ENCODE peak calls at places on chromosome 1, in four cellular contexts. One of them, this sample, is unnamed.

GRCh38 chr1:184953600-184954219 is 20.6 kb downstream of the NIBAN1 start:
- DNase-seq in aorta: no peak
- DNase-seq in HL-60: no peak
- DNase-seq in heart right ventricle: no peak
- DNase-seq in this sample: no peak

GRCh38 chr1:151458936-151459330 is 361 bp downstream of the POGZ start:
- DNase-seq in aorta: peak
- DNase-seq in HL-60: peak
- DNase-seq in heart right ventricle: peak
- DNase-seq in this sample: peak

GRCh38 chr1:236516929-236517704 is 6.7 kb upstream of the LGALS8 start:
- DNase-seq in aorta: no peak
- DNase-seq in HL-60: no peak
- DNase-seq in heart right ventricle: no peak
- DNase-seq in this sample: no peak

GRCh38 chr1:26010800-26011199 is 10.8 kb upstream of the EXTL1 start:
- DNase-seq in aorta: no peak
- DNase-seq in HL-60: no peak
- DNase-seq in heart right ventricle: no peak
- DNase-seq in this sample: no peak

GRCh38 chr1:99672022-99672421 is 26.1 kb downstream of the PALMD start:
- DNase-seq in aorta: no peak
- DNase-seq in HL-60: no peak
- DNase-seq in heart right ventricle: no peak
- DNase-seq in this sample: no peak

GRCh38 chr1:89725676-89726075 is 92.8 kb downstream of the LRRC8C start:
- DNase-seq in aorta: no peak
- DNase-seq in HL-60: no peak
- DNase-seq in heart right ventricle: no peak
- DNase-seq in this sample: no peak

GRCh38 chr1:220113136-220113695 is 19.3 kb downstream of the IARS2 start:
- DNase-seq in aorta: no peak
- DNase-seq in HL-60: no peak
- DNase-seq in heart right ventricle: no peak
- DNase-seq in this sample: no peak

GRCh38 chr1:41844781-41845180 is 73.9 kb downstream of the HIVEP3 start:
- DNase-seq in aorta: no peak
- DNase-seq in HL-60: no peak
- DNase-seq in heart right ventricle: no peak
- DNase-seq in this sample: no peak

GRCh38 chr1:57599233-57599994 is 175.6 kb upstream of the DAB1 start:
- DNase-seq in aorta: no peak
- DNase-seq in HL-60: no peak
- DNase-seq in heart right ventricle: no peak
- DNase-seq in this sample: no peak

GRCh38 chr1:12407050-12407961 is 177.5 kb downstream of the VPS13D start:
- DNase-seq in aorta: no peak
- DNase-seq in HL-60: no peak
- DNase-seq in heart right ventricle: no peak
- DNase-seq in this sample: peak

GRCh38 chr1:188599313-188599712 is 1770.6 kb downstream of the PLA2G4A start:
- DNase-seq in aorta: no peak
- DNase-seq in HL-60: no peak
- DNase-seq in heart right ventricle: no peak
- DNase-seq in this sample: no peak
- H3K4me3 ChIP-seq in aorta: no peak
- H3K4me3 ChIP-seq in HL-60: no peak
- H3K4me3 ChIP-seq in heart right ventricle: no peak
- H3K4me3 ChIP-seq in this sample: no peak

DNA sequence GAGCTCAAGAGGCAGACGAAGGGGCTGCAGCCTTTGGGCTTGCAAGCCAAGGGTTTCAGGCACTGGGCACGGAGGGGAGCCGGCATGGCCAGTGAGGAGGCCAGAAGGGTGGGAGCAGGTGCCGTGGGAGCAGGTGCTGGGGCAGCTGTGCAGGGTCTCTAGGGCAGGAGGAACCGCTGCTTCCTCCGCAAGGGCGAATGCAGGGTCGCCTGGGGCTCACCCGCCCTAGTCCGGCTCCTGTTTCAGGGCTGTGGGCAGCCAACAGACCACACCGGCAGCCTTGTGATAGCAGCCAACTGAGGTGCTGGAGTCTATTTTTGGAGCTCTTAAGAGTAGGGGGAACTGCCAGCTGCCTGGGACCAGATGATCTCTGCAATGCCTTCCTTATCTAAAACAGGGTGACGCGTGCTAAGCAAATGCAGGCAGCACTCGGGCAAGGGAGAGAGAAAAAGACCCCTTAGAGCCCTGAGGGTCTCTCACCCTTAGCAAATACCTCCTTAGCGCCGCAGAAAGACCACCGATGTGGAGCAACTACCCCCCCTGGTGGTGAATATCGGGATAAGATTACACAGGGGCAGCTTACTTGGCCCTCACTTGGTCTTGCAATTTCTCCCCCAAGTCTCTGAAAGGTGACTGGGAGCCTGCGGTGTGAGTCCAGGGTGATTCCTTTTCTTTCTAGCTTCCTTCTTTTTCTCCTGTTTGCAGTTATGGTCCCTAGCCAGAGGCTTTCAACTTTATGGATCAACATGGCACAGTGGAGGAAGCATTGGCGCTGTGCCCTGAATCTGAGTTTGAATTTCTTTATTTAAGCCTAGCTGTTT is 20.7 kb upstream of the MAPKAPK2 start:
- DNase-seq in aorta: no peak
- DNase-seq in HL-60: no peak
- DNase-seq in heart right ventricle: peak
- DNase-seq in this sample: peak
- H3K4me3 ChIP-seq in aorta: no peak
- H3K4me3 ChIP-seq in HL-60: peak
- H3K4me3 ChIP-seq in heart right ventricle: no peak
- H3K4me3 ChIP-seq in this sample: no peak

GRCh38 chr1:218772575-218772974 is 401.1 kb upstream of the LYPLAL1 start:
- DNase-seq in aorta: no peak
- DNase-seq in HL-60: no peak
- DNase-seq in heart right ventricle: no peak
- DNase-seq in this sample: no peak
- H3K4me3 ChIP-seq in aorta: no peak
- H3K4me3 ChIP-seq in HL-60: no peak
- H3K4me3 ChIP-seq in heart right ventricle: no peak
- H3K4me3 ChIP-seq in this sample: no peak

GRCh38 chr1:112722601-112723510 is 7.7 kb upstream of the PPM1J start:
- DNase-seq in aorta: no peak
- DNase-seq in HL-60: peak
- DNase-seq in heart right ventricle: no peak
- DNase-seq in this sample: no peak
- H3K4me3 ChIP-seq in aorta: no peak
- H3K4me3 ChIP-seq in HL-60: peak
- H3K4me3 ChIP-seq in heart right ventricle: no peak
- H3K4me3 ChIP-seq in this sample: no peak

DNA sequence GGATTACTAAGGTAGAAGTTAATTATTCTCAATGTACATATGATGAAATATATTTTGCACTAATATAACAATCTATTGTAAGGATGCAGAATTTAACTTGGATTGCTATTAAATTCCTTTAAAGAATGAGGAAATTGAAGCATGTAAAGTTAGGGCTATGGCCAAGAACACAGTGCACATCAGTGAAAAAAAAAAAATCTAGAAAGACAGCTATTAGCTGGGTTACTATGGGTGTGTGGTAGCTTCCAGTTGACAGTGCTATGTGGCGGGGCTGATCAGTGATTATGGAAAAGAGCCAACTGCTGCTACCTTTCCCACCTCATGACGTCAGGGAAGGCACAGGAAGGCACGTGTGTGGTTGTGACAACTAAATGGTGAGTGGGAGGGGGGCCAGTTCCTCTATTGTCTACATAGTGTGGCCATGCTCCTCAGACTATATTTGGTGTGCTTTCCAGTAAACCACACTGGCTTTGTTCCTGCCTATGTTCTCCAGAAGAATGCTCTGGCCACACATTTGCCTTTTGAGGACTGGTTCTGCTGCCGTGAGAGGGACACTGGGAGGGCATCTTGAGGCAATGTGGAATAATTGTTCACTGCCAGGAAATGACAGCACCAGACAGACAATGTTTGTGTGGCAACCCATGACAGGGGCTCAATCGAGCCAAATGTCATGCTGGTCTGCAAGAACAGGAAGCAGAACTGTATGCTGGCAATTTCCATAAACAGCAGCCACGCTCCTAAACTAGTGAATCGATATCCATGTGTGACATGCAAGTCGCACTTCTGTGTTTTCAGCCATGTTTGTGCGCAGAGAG is 2.9 kb upstream of the SDE2 start:
- DNase-seq in aorta: no peak
- DNase-seq in HL-60: peak
- DNase-seq in heart right ventricle: peak
- DNase-seq in this sample: peak
- H3K4me3 ChIP-seq in aorta: no peak
- H3K4me3 ChIP-seq in HL-60: peak
- H3K4me3 ChIP-seq in heart right ventricle: no peak
- H3K4me3 ChIP-seq in this sample: no peak

DNA sequence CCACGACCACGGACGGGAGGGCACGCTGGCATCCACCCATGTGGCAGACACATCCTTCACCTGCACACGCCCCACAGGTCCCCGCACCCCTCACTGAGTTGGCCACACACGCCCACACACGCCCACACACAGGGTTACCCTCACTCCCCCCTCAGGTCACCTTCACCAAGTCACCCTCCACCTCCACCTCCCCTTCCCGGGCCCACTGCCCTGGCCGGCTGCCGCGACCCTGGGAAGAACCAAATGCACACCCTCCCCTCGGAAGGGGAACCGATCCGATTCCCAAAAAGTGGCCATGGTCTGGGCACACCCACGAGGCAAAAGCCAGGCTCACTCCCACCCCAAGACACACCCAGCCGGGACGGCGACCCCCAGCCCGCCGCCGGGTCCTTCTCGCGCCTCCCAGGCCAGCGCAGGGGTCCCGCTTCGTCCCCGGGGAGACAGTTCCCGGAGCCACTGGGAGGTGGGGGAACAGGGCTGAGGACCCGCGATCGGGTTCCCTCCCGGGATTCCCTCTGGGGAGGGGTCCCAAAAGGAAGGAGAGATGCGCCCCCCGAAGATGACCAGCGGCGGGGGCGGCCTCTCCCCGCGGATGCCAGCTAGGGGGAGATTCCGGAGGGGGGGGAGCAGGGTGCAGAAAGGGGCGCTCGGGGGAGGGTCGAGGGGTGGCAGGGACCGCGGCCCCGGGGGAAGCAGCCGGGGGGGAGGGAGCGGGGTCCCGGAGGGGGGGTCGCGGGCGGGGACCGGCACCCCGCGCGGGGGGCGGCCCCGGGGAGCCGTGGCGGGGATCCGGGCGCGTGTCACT is 715 bp downstream of the SDC3 start:
- DNase-seq in aorta: peak
- DNase-seq in HL-60: no peak
- DNase-seq in heart right ventricle: peak
- DNase-seq in this sample: no peak
- H3K4me3 ChIP-seq in aorta: peak
- H3K4me3 ChIP-seq in HL-60: no peak
- H3K4me3 ChIP-seq in heart right ventricle: peak
- H3K4me3 ChIP-seq in this sample: peak

GRCh38 chr1:156814571-156815260 is 1.9 kb downstream of the SH2D2A start:
- DNase-seq in aorta: peak
- DNase-seq in HL-60: no peak
- DNase-seq in heart right ventricle: no peak
- DNase-seq in this sample: peak
- H3K4me3 ChIP-seq in aorta: no peak
- H3K4me3 ChIP-seq in HL-60: no peak
- H3K4me3 ChIP-seq in heart right ventricle: no peak
- H3K4me3 ChIP-seq in this sample: no peak

GRCh38 chr1:35715568-35716002 is 3.1 kb downstream of the C1orf216 start:
- DNase-seq in aorta: peak
- DNase-seq in HL-60: peak
- DNase-seq in heart right ventricle: peak
- DNase-seq in this sample: peak
- H3K4me3 ChIP-seq in aorta: no peak
- H3K4me3 ChIP-seq in HL-60: no peak
- H3K4me3 ChIP-seq in heart right ventricle: no peak
- H3K4me3 ChIP-seq in this sample: no peak

DNA sequence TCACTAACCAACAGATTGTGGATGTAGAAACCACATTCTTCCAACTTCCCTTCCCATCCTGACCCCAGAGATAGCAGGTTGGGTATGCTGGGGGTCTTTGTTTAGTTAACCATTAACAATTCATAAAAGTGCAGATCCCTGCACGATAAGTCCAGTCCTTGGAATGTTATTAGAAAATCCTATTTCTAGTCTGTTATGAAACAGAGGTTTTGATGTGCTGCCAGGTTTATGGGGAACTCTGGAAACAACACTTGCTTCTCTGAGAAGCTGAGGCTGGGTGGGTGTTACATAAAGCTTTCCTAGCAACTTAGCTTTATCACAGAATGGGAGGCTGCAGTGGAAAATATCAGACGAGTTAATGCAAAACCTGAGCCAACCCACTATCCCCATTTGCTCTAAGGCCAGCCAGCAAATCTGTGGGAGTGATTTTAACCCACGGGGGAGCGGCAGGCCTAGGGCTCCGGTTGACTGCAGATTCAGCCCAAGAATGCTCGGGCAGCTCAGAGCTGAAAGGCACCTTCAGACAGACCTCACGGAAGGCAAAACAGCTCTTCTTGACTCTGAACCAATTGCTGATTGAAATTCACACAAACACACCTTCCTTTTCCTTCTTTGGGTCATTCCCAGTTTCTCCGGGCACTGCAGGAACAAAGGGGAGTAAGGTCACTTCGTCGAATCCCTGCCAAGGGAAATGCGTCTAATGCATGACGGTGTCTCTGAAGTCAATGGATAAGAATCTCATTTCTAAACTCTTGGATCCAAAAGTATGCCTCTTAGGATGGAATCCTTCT is 111.7 kb upstream of the IRF2BP2 start:
- DNase-seq in aorta: no peak
- DNase-seq in HL-60: no peak
- DNase-seq in heart right ventricle: peak
- DNase-seq in this sample: peak
- H3K4me3 ChIP-seq in aorta: no peak
- H3K4me3 ChIP-seq in HL-60: no peak
- H3K4me3 ChIP-seq in heart right ventricle: no peak
- H3K4me3 ChIP-seq in this sample: no peak